ENCODE peak calls at places on chromosomes 16 and 17, in six cellular contexts. J is mesothelial cell of epicardium, I is GM20000, Z is A549, D is lower lobe of right lung, X is neural crest cell. N is an unnamed sample.

GRCh38 chr16:18792836-18793433 is 2.8 kb upstream of the RPS15A start:
- DNase-seq in J (no peak), D (no peak), Z (no peak), X (no peak), I (no peak), N (no peak)

GRCh38 chr17:15893333-15894024 is 51.5 kb upstream of the ADORA2B start:
- DNase-seq in Z (no peak), X (no peak), D (no peak), I (no peak), J (no peak), N (no peak)

GRCh38 chr16:12239953-12240485 is 263.5 kb downstream of the SNX29 start:
- DNase-seq in X (no peak), D (no peak), J (no peak), I (no peak), Z (no peak), N (no peak)

GRCh38 chr17:58344047-58344790 is 7.8 kb downstream of the SUPT4H1 start:
- DNase-seq in J (no peak), D (no peak), X (no peak), I (peak; percentile 78), Z (no peak), N (peak; percentile 77)

GRCh38 chr16:49277766-49278566 is 3.7 kb downstream of the CBLN1 start:
- DNase-seq in J (no peak), D (no peak), I (no peak), X (no peak), Z (no peak), N (peak; percentile 22)

GRCh38 chr16:58197314-58198012 is 443 bp downstream of the CSNK2A2 start:
- DNase-seq in D (no peak), I (peak; percentile 53), Z (no peak), J (no peak), X (no peak), N (peak; percentile 41)

GRCh38 chr16:13270602-13271001 is 369.2 kb downstream of the SHISA9 start:
- DNase-seq in J (no peak), Z (no peak), I (no peak), D (no peak), X (no peak), N (no peak)

GRCh38 chr16:85350973-85351372 is 238.7 kb upstream of the CIBAR2 start:
- DNase-seq in I (no peak), Z (peak; percentile 83), J (peak; percentile 73), X (no peak), D (peak; percentile 91), N (no peak)

GRCh38 chr17:42171831-42172230 is 9.1 kb downstream of the KCNH4 start:
- DNase-seq in J (peak; percentile 61), D (no peak), Z (no peak), I (no peak), X (no peak), N (no peak)

GRCh38 chr17:81037026-81037782 is 2.3 kb downstream of the BAIAP2 start:
- DNase-seq in J (no peak), I (no peak), Z (no peak), D (peak; percentile 88), X (no peak), N (no peak)

GRCh38 chr17:50266384-50267073 is 7.7 kb upstream of the TMEM92 start:
- DNase-seq in Z (no peak), X (no peak), J (peak; percentile 64), D (peak; percentile 71), I (peak; percentile 5), N (peak; percentile 15)
- TF ChIP-seq CTCF in Z (no peak), X (no peak), J (no peak), D (peak; percentile 6), I (no peak), N (no peak)

GRCh38 chr16:22969567-22969966 is 155.6 kb downstream of the HS3ST2 start:
- DNase-seq in D (no peak), J (no peak), I (no peak), Z (no peak), X (no peak), N (no peak)
- TF ChIP-seq CTCF in D (no peak), J (no peak), I (no peak), Z (no peak), X (no peak), N (no peak)

GRCh38 chr16:1453316-1453715 is 9.0 kb upstream of the CCDC154 start:
- DNase-seq in I (no peak), D (no peak), J (no peak), Z (no peak), X (no peak), N (no peak)
- TF ChIP-seq CTCF in I (no peak), D (no peak), J (no peak), Z (no peak), X (no peak), N (no peak)

GRCh38 chr16:4110680-4111079 is 5.6 kb downstream of the ADCY9 start:
- DNase-seq in Z (no peak), J (no peak), X (no peak), D (peak; percentile 68), I (no peak), N (no peak)
- TF ChIP-seq CTCF in Z (no peak), J (no peak), X (no peak), D (no peak), I (no peak), N (no peak)

N was measured in GM13976.